ENCODE peak calls at places on chromosomes 13 and 19, in four cellular contexts. O, S, U and V are unnamed samples.

GRCh38 chr13:52842440-52842839 is 6.0 kb downstream of the PCDH8 start:
- DNase-seq in O (no peak), S (no peak), U (no peak), V (peak; percentile 69)

GRCh38 chr19:38389101-38389925 is 816 bp downstream of the SPRED3 start:
- DNase-seq in O (peak; percentile 82), S (peak; percentile 54), U (peak; percentile 80), V (peak; percentile 80)

GRCh38 chr13:106537521-106537920 is 2.1 kb upstream of the EFNB2 start:
- DNase-seq in O (no peak), S (no peak), U (no peak), V (no peak)

GRCh38 chr19:36169084-36169760 is 17.0 kb upstream of the COX7A1 start:
- DNase-seq in O (no peak), S (no peak), U (no peak), V (no peak)

GRCh38 chr19:33535176-33535575 is 13.6 kb upstream of the PEPD start:
- DNase-seq in O (peak; percentile 34), S (no peak), U (no peak), V (no peak)

GRCh38 chr13:34201050-34201913 is 383.3 kb downstream of the RFC3 start:
- DNase-seq in O (peak; percentile 61), S (no peak), U (peak; percentile 18), V (no peak)

GRCh38 chr13:38943231-38943630 is 47.4 kb downstream of the STOML3 start:
- DNase-seq in O (no peak), S (no peak), U (no peak), V (no peak)

GRCh38 chr19:45601115-45601514 is 897 bp downstream of the GPR4 start:
- DNase-seq in O (no peak), S (no peak), U (no peak), V (no peak)

GRCh38 chr13:20608438-20609020 is 41.6 kb downstream of the IFT88 start:
- DNase-seq in O (no peak), S (no peak), U (no peak), V (no peak)

GRCh38 chr13:94112227-94112626 is 367.3 kb downstream of the DCT start:
- DNase-seq in O (peak; percentile 98), S (no peak), U (no peak), V (no peak)

GRCh38 chr13:52002361-52002760 is 8.9 kb downstream of the ATP7B start:
- DNase-seq in O (no peak), S (no peak), U (no peak), V (no peak)

DNA sequence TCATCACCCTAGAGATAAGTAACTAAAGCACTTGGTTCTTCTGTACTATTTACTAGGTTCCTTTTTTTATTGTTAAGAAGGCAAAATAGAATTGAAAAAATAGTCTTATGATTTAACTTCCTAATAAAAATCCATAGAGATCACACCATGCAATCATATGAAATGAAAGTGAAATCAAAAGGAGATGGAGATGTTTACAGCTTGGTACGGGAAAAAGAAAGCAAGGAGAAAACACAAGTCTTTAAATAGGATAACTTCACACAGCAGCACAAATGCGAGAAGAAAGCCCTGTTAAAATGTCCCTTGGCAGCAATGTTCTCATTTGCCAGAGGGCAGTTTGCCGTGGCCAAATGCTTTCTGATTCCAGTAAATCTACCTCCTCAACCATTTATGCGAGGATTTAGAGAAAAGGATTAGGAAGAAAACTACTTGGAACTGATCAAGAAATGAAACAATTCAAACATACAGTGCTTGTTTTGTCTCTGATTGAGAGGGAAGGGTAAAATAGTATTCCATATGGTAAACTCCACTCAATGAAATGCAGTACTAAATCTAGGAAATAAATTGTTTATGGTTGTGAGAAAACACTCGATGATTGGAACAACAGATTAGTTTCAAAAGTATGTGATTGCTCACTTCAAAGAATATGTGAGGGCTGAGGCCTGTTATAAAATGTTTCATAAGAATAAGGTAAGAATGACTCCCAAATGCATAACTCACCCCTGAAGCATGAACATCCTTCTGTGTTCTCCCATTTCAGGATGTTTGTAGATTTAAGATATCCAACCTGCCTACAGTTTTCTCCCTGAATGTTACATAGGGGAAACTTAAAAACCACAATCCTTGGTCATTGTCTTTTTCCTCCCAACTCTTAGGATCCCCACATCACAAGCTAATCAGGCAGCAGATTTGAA is 487.8 kb downstream of the DACH1 start:
- DNase-seq in O (no peak), S (no peak), U (no peak), V (no peak)
- TF ChIP-seq USF2 in O (no peak), S (no peak), U (no peak), V (no peak)

GRCh38 chr19:55208880-55209429 is 346 bp downstream of the PTPRH start:
- DNase-seq in O (no peak), S (no peak), U (no peak), V (no peak)

GRCh38 chr19:55209430-55210119 is at the start of gene PTPRH:
- DNase-seq in O (no peak), S (no peak), U (peak; percentile 46), V (no peak)

GRCh38 chr19:55206664-55207500 is 2.4 kb downstream of the PTPRH start:
- DNase-seq in O (peak; percentile 86), S (peak; percentile 74), U (peak; percentile 100), V (peak; percentile 96)

GRCh38 chr19:55212447-55212846 is 3.1 kb upstream of the PTPRH start:
- DNase-seq in O (no peak), S (no peak), U (peak; percentile 73), V (no peak)

GRCh38 chr19:55210120-55210493 is 806 bp upstream of the PTPRH start:
- DNase-seq in O (peak; percentile 98), S (no peak), U (peak; percentile 91), V (no peak)
- TF ChIP-seq USF2 in O (no peak), S (no peak), U (peak; percentile 55), V (no peak)

DNA sequence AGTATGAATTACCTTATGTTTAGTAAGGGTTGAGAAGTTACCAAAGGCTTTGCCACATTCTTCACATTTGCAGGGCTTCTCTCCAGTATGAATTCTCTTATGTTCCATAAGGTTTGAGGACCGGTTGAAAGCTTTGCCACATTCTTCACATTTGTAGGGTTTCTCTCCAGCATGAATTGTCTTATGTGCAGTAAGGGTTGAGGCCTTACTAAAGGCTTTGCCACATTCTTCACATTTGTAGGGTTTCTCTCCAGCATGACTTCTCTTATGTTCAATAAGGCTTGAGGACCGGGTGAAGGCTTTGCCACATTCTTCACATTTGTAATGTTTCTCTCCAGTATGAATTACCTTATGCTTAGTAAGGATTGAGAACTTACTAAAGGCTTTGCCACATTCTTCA is 26.7 kb downstream of the ZNF728 start:
- DNase-seq in O (no peak), S (no peak), U (no peak), V (no peak)
- TF ChIP-seq USF2 in O (no peak), S (no peak), U (no peak), V (no peak)

GRCh38 chr13:98978280-98978679 is 416 bp upstream of the DOCK9 start:
- DNase-seq in O (peak; percentile 90), S (no peak), U (no peak), V (no peak)
- TF ChIP-seq USF2 in O (no peak), S (no peak), U (no peak), V (no peak)

DNA sequence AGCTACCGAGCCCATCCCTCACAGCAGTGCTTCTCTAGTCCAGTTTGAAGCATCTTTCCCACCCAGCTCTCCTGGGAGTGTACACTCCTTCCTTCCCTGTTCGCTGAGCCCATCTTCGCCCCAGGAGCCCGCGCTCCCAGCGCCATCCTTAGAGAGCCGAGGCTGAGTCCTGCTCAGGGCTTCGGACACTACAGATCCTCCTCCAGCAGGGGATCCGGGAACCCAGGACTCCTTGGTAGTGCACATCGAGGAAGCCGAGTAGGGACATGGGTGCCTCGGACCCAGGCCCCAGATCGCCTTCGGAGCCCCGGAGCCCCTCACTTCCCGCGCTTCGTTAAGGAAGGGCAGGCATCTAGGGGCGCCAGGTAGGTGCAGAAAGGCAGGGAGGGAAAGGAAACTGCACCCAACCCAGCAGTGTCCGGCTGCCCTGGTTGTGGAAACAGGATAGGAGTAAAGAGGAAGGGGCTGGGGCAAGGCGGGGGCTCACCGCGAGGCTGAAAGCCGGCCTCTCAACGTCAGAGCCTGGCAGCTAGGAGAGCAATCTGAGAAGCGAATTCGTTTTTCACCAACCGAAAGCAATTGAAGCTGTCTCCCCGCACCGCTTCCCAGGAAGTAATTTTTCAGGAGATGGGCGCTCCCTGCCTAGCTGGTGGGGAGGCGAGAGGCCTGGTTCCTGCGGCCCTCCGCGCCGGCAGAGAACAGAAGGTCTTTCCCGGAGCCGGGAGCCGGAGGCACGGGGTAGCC is 1.0 kb downstream of the PDX1 start:
- DNase-seq in O (peak; percentile 6), S (peak; percentile 66), U (peak; percentile 11), V (peak; percentile 39)
- TF ChIP-seq USF2 in O (no peak), S (no peak), U (no peak), V (no peak)

DNA sequence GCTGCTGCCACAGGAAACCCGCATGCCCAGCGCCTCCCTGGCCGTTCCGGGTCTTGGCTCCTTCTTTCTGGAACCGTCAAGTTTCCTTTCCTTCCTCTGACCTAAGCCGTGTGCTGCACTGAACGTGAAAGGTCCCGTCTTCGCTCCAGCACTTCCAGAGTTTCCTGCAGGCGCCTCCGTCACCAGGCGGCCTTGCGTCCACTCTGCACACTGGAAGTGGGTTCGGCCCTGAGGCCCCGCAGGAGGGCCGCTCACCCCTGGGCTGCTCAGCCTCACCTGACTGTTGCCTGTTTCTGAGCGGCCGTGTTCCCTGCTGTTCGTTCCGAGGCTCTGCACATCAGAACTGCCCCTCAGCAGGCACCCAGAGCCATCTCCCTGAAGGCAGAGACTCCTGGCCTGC is 12.3 kb upstream of the MEX3D start:
- DNase-seq in O (no peak), S (no peak), U (no peak), V (no peak)
- TF ChIP-seq USF2 in O (no peak), S (no peak), U (no peak), V (no peak)

DNA sequence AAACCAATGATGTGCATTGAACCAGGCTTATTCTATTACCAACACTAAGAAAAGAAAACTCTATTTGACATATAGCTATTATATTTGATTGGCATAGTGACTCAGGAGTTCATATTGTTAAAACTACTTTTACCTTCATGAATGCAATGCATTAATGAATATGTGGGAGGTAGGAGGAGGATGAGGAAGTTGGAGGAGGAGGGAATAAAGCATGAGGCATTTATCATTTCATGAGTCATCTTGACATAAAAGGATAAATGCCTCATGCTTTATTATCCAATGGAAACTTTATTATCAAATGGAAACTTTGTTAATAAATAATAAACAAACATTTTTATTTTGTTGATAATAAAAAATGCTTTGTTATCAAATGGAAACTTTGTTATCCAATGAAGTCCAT is 116.5 kb downstream of the SPRY2 start:
- DNase-seq in O (peak; percentile 26), S (no peak), U (no peak), V (no peak)
- TF ChIP-seq USF2 in O (no peak), S (no peak), U (no peak), V (no peak)

GRCh38 chr19:2221250-2221831 is 14.8 kb downstream of the PLEKHJ1 start:
- DNase-seq in O (peak; percentile 35), S (no peak), U (no peak), V (peak; percentile 75)
- TF ChIP-seq USF2 in O (no peak), S (no peak), U (no peak), V (no peak)

DNA sequence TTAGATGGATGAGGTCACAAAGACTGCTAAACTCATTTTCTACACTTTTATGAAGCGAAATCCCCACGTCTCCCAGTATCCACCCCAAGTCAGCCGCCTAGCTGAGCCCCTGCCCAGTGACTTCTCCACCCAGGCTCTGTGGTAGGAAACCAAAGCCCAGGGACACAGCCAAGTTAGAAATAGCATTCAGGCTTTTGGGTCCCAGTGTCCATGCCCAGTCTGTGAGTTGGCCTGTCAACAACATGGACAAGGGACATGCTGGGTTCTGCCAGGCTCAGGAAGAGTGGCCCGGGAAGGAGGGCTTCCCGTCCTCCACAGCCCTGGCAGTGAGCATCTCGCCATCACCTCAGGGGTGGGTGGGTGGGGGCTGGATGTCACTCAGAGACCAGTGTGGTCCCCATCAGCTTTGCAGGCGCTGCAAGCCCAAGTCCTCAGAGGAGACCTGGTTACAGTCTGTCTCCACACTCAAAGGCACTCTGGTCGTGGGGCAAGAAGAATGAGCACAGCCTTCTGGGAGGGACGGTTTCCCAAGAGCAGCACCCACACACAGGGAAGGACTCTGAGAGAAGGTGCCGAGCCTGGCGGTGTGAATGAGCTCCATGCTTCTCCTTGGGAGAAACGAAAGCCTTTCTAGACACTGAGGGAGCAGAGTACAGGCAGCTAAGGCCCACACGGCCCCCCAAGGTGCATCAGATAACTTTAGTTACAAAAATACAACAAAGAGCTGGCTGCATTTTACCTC is 473.8 kb downstream of the FOXO1 start:
- DNase-seq in O (no peak), S (no peak), U (no peak), V (no peak)
- TF ChIP-seq USF2 in O (no peak), S (no peak), U (no peak), V (no peak)